ENCODE peak calls at places on chromosomes 13 and 19, in four cellular contexts. One of them, this sample, is unnamed.

GRCh38 chr13:40648040-40648439 is 18.4 kb downstream of the FOXO1 start:
- DNase-seq in AG08395: no peak
- DNase-seq in endothelial cell: no peak
- DNase-seq in effector CD4-positive, alpha-beta T cell: no peak
- DNase-seq in this sample: no peak

GRCh38 chr19:47860602-47861297 is 1.7 kb downstream of the TPRX2 start:
- DNase-seq in effector CD4-positive, alpha-beta T cell: no peak
- DNase-seq in endothelial cell: no peak
- DNase-seq in AG08395: no peak
- DNase-seq in this sample: no peak

GRCh38 chr19:49430172-49430677 is 5.0 kb downstream of the GFY start:
- DNase-seq in effector CD4-positive, alpha-beta T cell: no peak
- DNase-seq in endothelial cell: no peak
- DNase-seq in AG08395: no peak
- DNase-seq in this sample: no peak

GRCh38 chr19:47315125-47315821 is 5.6 kb downstream of the C5AR1 start:
- DNase-seq in effector CD4-positive, alpha-beta T cell: no peak
- DNase-seq in AG08395: peak
- DNase-seq in endothelial cell: no peak
- DNase-seq in this sample: no peak

GRCh38 chr13:91014696-91015095 is 332.8 kb upstream of the MIR17HG start:
- DNase-seq in endothelial cell: no peak
- DNase-seq in effector CD4-positive, alpha-beta T cell: no peak
- DNase-seq in AG08395: no peak
- DNase-seq in this sample: no peak

GRCh38 chr19:52170304-52170703 is 1.1 kb downstream of the ZNF836 start:
- DNase-seq in endothelial cell: no peak
- DNase-seq in effector CD4-positive, alpha-beta T cell: no peak
- DNase-seq in AG08395: no peak
- DNase-seq in this sample: no peak

GRCh38 chr19:55223291-55224037 is 5.1 kb downstream of the TMEM86B start:
- DNase-seq in endothelial cell: no peak
- DNase-seq in AG08395: no peak
- DNase-seq in effector CD4-positive, alpha-beta T cell: no peak
- DNase-seq in this sample: no peak

GRCh38 chr19:39514840-39515550 is at the start of gene SELENOV:
- DNase-seq in AG08395: no peak
- DNase-seq in effector CD4-positive, alpha-beta T cell: no peak
- DNase-seq in endothelial cell: peak
- DNase-seq in this sample: no peak

GRCh38 chr19:41308450-41309224 is 1.3 kb upstream of the CCDC97 start:
- DNase-seq in effector CD4-positive, alpha-beta T cell: peak
- DNase-seq in endothelial cell: peak
- DNase-seq in AG08395: peak
- DNase-seq in this sample: peak

GRCh38 chr13:114284680-114285079 is 3.3 kb downstream of the UPF3A start:
- DNase-seq in endothelial cell: no peak
- DNase-seq in AG08395: no peak
- DNase-seq in effector CD4-positive, alpha-beta T cell: no peak
- DNase-seq in this sample: no peak

This sample was measured in neuronal stem cell.